ENCODE peak calls at places on chromosome 5, in four cellular contexts. I is NCI-H460, F is NCI-H187, R is psoas muscle. M is an unnamed sample.

GRCh38 chr5:87121315-87122170 is 146.1 kb upstream of the RASA1 start:
- DNase-seq in I (peak), R (no peak), F (no peak), M (no peak)

GRCh38 chr5:117455236-117456233 is 880.9 kb upstream of the SEMA6A start:
- DNase-seq in F (no peak), R (peak), I (no peak), M (peak)

GRCh38 chr5:140251527-140251973 is 51.4 kb downstream of the PFDN1 start:
- DNase-seq in I (no peak), R (no peak), F (no peak), M (no peak)

GRCh38 chr5:68544656-68545565 is 329.4 kb downstream of the PIK3R1 start:
- DNase-seq in I (no peak), F (no peak), R (no peak), M (no peak)

GRCh38 chr5:16808936-16809815 is 126.9 kb downstream of the MYO10 start:
- DNase-seq in R (no peak), F (no peak), I (no peak), M (no peak)

GRCh38 chr5:110105692-110106091 is 416.0 kb downstream of the MAN2A1 start:
- DNase-seq in R (no peak), I (no peak), F (no peak), M (no peak)

GRCh38 chr5:142829821-142830220 is 59.6 kb downstream of the ARHGAP26 start:
- DNase-seq in R (no peak), I (no peak), F (no peak), M (no peak)

GRCh38 chr5:168356171-168356570 is 64.7 kb downstream of the WWC1 start:
- DNase-seq in I (no peak), R (no peak), F (no peak), M (no peak)

GRCh38 chr5:39160576-39161213 is 58.7 kb downstream of the FYB1 start:
- DNase-seq in R (no peak), F (no peak), I (no peak), M (no peak)

GRCh38 chr5:172325452-172325851 is 41.9 kb upstream of the UBTD2 start:
- DNase-seq in F (no peak), I (no peak), R (no peak), M (no peak)